ENCODE peak calls at places on chromosomes 5 and 9, in seven cellular contexts. Q is IMR-90, V is AG10803, F is MV-4-11, W is brain microvascular endothelial cell, Z is lower lobe of right lung, I is ELR. X is an unnamed sample.
A peak's percentile ranks its signal among the peaks of the same experiment; 100 is the strongest.

GRCh38 chr5:160054831-160055230 is 45.9 kb downstream of the TTC1 start:
- DNase-seq in Q (peak; percentile 51), V (peak; percentile 21), F (no peak), W (peak; percentile 53), Z (no peak), I (peak; percentile 69), X (peak; percentile 43)

GRCh38 chr9:134886413-134886913 is 5.9 kb downstream of the FCN2 start:
- DNase-seq in Q (no peak), V (no peak), F (no peak), W (no peak), Z (peak; percentile 24), I (no peak), X (no peak)

GRCh38 chr9:122261469-122261881 is 3.2 kb downstream of the RBM18 start:
- DNase-seq in Q (peak; percentile 67), V (peak; percentile 82), F (peak; percentile 42), W (peak; percentile 64), Z (peak; percentile 70), I (peak; percentile 17), X (peak; percentile 72)

GRCh38 chr9:129720181-129720864 is 32.5 kb downstream of the PTGES start:
- DNase-seq in Q (no peak), V (no peak), F (no peak), W (no peak), Z (no peak), I (peak; percentile 30), X (no peak)

GRCh38 chr5:126422994-126423788 is at the start of gene GRAMD2B:
- DNase-seq in Q (peak; percentile 88), V (peak; percentile 91), F (peak; percentile 83), W (peak; percentile 85), Z (peak; percentile 89), I (peak; percentile 92), X (peak; percentile 86)

GRCh38 chr5:154779105-154779504 is 23.9 kb downstream of the LARP1 start:
- DNase-seq in Q (peak; percentile 93), V (peak; percentile 84), F (peak; percentile 18), W (peak; percentile 84), Z (no peak), I (peak; percentile 93), X (peak; percentile 95)

GRCh38 chr5:36605241-36605640 is 1.2 kb upstream of the SLC1A3 start:
- DNase-seq in Q (no peak), V (peak; percentile 54), F (no peak), W (no peak), Z (no peak), I (no peak), X (peak; percentile 65)

GRCh38 chr5:136191304-136192014 is 1.5 kb downstream of the SMIM32 start:
- DNase-seq in Q (peak; percentile 20), V (peak; percentile 42), F (no peak), W (no peak), Z (no peak), I (no peak), X (peak; percentile 34)

GRCh38 chr5:133882801-133883200 is 85.6 kb downstream of the C5orf15 start:
- DNase-seq in Q (no peak), V (no peak), F (no peak), W (no peak), Z (no peak), I (no peak), X (no peak)

GRCh38 chr9:135925496-135926133 is 18.3 kb upstream of the CAMSAP1 start:
- DNase-seq in Q (peak; percentile 35), V (no peak), F (no peak), W (no peak), Z (peak; percentile 23), I (no peak), X (peak; percentile 81)

GRCh38 chr5:150612405-150612804 is 28.1 kb upstream of the SYNPO start:
- DNase-seq in Q (no peak), V (no peak), F (no peak), W (no peak), Z (no peak), I (no peak), X (no peak)

GRCh38 chr5:124655943-124656459 is 90.4 kb downstream of the ZNF608 start:
- DNase-seq in Q (peak; percentile 94), V (peak; percentile 65), F (peak; percentile 58), W (peak; percentile 90), Z (no peak), I (peak; percentile 89), X (peak; percentile 92)

GRCh38 chr5:180784497-180785097 is 18.0 kb downstream of the MGAT1 start:
- DNase-seq in Q (peak; percentile 87), V (peak; percentile 88), F (peak; percentile 58), W (peak; percentile 86), Z (peak; percentile 82), I (peak; percentile 88), X (peak; percentile 89)

GRCh38 chr5:179374506-179375235 is 29.4 kb upstream of the ADAMTS2 start:
- DNase-seq in Q (no peak), V (no peak), F (no peak), W (no peak), Z (no peak), I (no peak), X (no peak)

GRCh38 chr5:59637878-59638580 is 255.5 kb downstream of the PDE4D start:
- DNase-seq in Q (no peak), V (no peak), F (no peak), W (no peak), Z (no peak), I (peak; percentile 45), X (no peak)

GRCh38 chr5:122392224-122392623 is 80.2 kb downstream of the SNCAIP start:
- DNase-seq in Q (no peak), V (no peak), F (no peak), W (no peak), Z (no peak), I (no peak), X (no peak)

GRCh38 chr5:52989025-52989780 is at the start of gene ITGA2:
- DNase-seq in Q (peak; percentile 40), V (peak; percentile 37), F (no peak), W (peak; percentile 36), Z (peak; percentile 68), I (peak; percentile 80), X (peak; percentile 31)

GRCh38 chr5:142671276-142671675 is 14.6 kb downstream of the FGF1 start:
- DNase-seq in Q (peak; percentile 26), V (peak; percentile 50), F (no peak), W (no peak), Z (no peak), I (no peak), X (no peak)

GRCh38 chr5:148559461-148559860 is 94.9 kb downstream of the HTR4 start:
- DNase-seq in Q (no peak), V (no peak), F (no peak), W (no peak), Z (no peak), I (no peak), X (no peak)

X was measured in fibroblast of mammary gland.